ENCODE peak calls at places on chromosome 18, in nine cellular contexts. One of them, this sample, is unnamed.
A peak's percentile ranks its signal among the peaks of the same experiment; 100 is the strongest.

GRCh38 chr18:33596178-33596854 is 18.3 kb downstream of the ASXL3 start:
- DNase-seq in NCI-H460: peak; percentile 16
- DNase-seq in EH: no peak
- DNase-seq in activated naive CD4-positive, alpha-beta T cell treated with anti-CD3 and anti-CD28 coated beads, Interleukin-2, amount 50 U/mL, for 72 hours: no peak
- DNase-seq in stimulated activated CD4-positive, alpha-beta T cell treated with anti-CD3 and anti-CD28 coated beads, Interleukin-15, amount 100 ng/mL, for 1 hour: no peak
- DNase-seq in brain microvascular endothelial cell: no peak
- DNase-seq in effector memory CD8-positive, alpha-beta T cell: no peak
- DNase-seq in lower lobe of right lung: no peak
- DNase-seq in anterior cingulate cortex: no peak
- DNase-seq in this sample: no peak

GRCh38 chr18:48832961-48833700 is 117.6 kb downstream of the SMAD7 start:
- DNase-seq in lower lobe of right lung: peak; percentile 73
- DNase-seq in stimulated activated CD4-positive, alpha-beta T cell treated with anti-CD3 and anti-CD28 coated beads, Interleukin-15, amount 100 ng/mL, for 1 hour: no peak
- DNase-seq in activated naive CD4-positive, alpha-beta T cell treated with anti-CD3 and anti-CD28 coated beads, Interleukin-2, amount 50 U/mL, for 72 hours: no peak
- DNase-seq in EH: peak; percentile 91
- DNase-seq in effector memory CD8-positive, alpha-beta T cell: no peak
- DNase-seq in brain microvascular endothelial cell: no peak
- DNase-seq in anterior cingulate cortex: no peak
- DNase-seq in NCI-H460: no peak
- DNase-seq in this sample: peak; percentile 82

GRCh38 chr18:63953811-63954210 is 4.7 kb downstream of the HMSD start:
- DNase-seq in EH: peak; percentile 26
- DNase-seq in stimulated activated CD4-positive, alpha-beta T cell treated with anti-CD3 and anti-CD28 coated beads, Interleukin-15, amount 100 ng/mL, for 1 hour: no peak
- DNase-seq in brain microvascular endothelial cell: no peak
- DNase-seq in effector memory CD8-positive, alpha-beta T cell: no peak
- DNase-seq in anterior cingulate cortex: no peak
- DNase-seq in NCI-H460: no peak
- DNase-seq in lower lobe of right lung: no peak
- DNase-seq in activated naive CD4-positive, alpha-beta T cell treated with anti-CD3 and anti-CD28 coated beads, Interleukin-2, amount 50 U/mL, for 72 hours: no peak
- DNase-seq in this sample: no peak

GRCh38 chr18:50944245-50944917 is 23.5 kb upstream of the ELAC1 start:
- DNase-seq in NCI-H460: no peak
- DNase-seq in effector memory CD8-positive, alpha-beta T cell: no peak
- DNase-seq in activated naive CD4-positive, alpha-beta T cell treated with anti-CD3 and anti-CD28 coated beads, Interleukin-2, amount 50 U/mL, for 72 hours: no peak
- DNase-seq in EH: peak; percentile 56
- DNase-seq in stimulated activated CD4-positive, alpha-beta T cell treated with anti-CD3 and anti-CD28 coated beads, Interleukin-15, amount 100 ng/mL, for 1 hour: no peak
- DNase-seq in lower lobe of right lung: no peak
- DNase-seq in brain microvascular endothelial cell: no peak
- DNase-seq in anterior cingulate cortex: no peak
- DNase-seq in this sample: no peak

GRCh38 chr18:25349131-25349925 is 2.6 kb downstream of the ZNF521 start:
- DNase-seq in EH: peak; percentile 41
- DNase-seq in lower lobe of right lung: peak; percentile 45
- DNase-seq in activated naive CD4-positive, alpha-beta T cell treated with anti-CD3 and anti-CD28 coated beads, Interleukin-2, amount 50 U/mL, for 72 hours: peak; percentile 6
- DNase-seq in effector memory CD8-positive, alpha-beta T cell: no peak
- DNase-seq in NCI-H460: no peak
- DNase-seq in anterior cingulate cortex: peak; percentile 16
- DNase-seq in brain microvascular endothelial cell: peak; percentile 11
- DNase-seq in stimulated activated CD4-positive, alpha-beta T cell treated with anti-CD3 and anti-CD28 coated beads, Interleukin-15, amount 100 ng/mL, for 1 hour: no peak
- DNase-seq in this sample: no peak

GRCh38 chr18:23778828-23779227 is 89.6 kb downstream of the LAMA3 start:
- DNase-seq in lower lobe of right lung: no peak
- DNase-seq in EH: no peak
- DNase-seq in NCI-H460: no peak
- DNase-seq in anterior cingulate cortex: no peak
- DNase-seq in stimulated activated CD4-positive, alpha-beta T cell treated with anti-CD3 and anti-CD28 coated beads, Interleukin-15, amount 100 ng/mL, for 1 hour: no peak
- DNase-seq in activated naive CD4-positive, alpha-beta T cell treated with anti-CD3 and anti-CD28 coated beads, Interleukin-2, amount 50 U/mL, for 72 hours: no peak
- DNase-seq in brain microvascular endothelial cell: no peak
- DNase-seq in effector memory CD8-positive, alpha-beta T cell: no peak
- DNase-seq in this sample: no peak

GRCh38 chr18:74333091-74333490 is 17.5 kb downstream of the C18orf63 start:
- DNase-seq in stimulated activated CD4-positive, alpha-beta T cell treated with anti-CD3 and anti-CD28 coated beads, Interleukin-15, amount 100 ng/mL, for 1 hour: no peak
- DNase-seq in lower lobe of right lung: no peak
- DNase-seq in brain microvascular endothelial cell: no peak
- DNase-seq in NCI-H460: no peak
- DNase-seq in activated naive CD4-positive, alpha-beta T cell treated with anti-CD3 and anti-CD28 coated beads, Interleukin-2, amount 50 U/mL, for 72 hours: no peak
- DNase-seq in anterior cingulate cortex: no peak
- DNase-seq in EH: no peak
- DNase-seq in effector memory CD8-positive, alpha-beta T cell: no peak
- DNase-seq in this sample: no peak

GRCh38 chr18:23743733-23744333 is 54.6 kb downstream of the LAMA3 start:
- DNase-seq in effector memory CD8-positive, alpha-beta T cell: no peak
- DNase-seq in lower lobe of right lung: no peak
- DNase-seq in EH: no peak
- DNase-seq in anterior cingulate cortex: no peak
- DNase-seq in brain microvascular endothelial cell: no peak
- DNase-seq in NCI-H460: no peak
- DNase-seq in activated naive CD4-positive, alpha-beta T cell treated with anti-CD3 and anti-CD28 coated beads, Interleukin-2, amount 50 U/mL, for 72 hours: no peak
- DNase-seq in stimulated activated CD4-positive, alpha-beta T cell treated with anti-CD3 and anti-CD28 coated beads, Interleukin-15, amount 100 ng/mL, for 1 hour: no peak
- DNase-seq in this sample: no peak

GRCh38 chr18:7608798-7609197 is 41.7 kb downstream of the PTPRM start:
- DNase-seq in lower lobe of right lung: no peak
- DNase-seq in EH: peak; percentile 88
- DNase-seq in brain microvascular endothelial cell: no peak
- DNase-seq in activated naive CD4-positive, alpha-beta T cell treated with anti-CD3 and anti-CD28 coated beads, Interleukin-2, amount 50 U/mL, for 72 hours: no peak
- DNase-seq in stimulated activated CD4-positive, alpha-beta T cell treated with anti-CD3 and anti-CD28 coated beads, Interleukin-15, amount 100 ng/mL, for 1 hour: no peak
- DNase-seq in NCI-H460: no peak
- DNase-seq in effector memory CD8-positive, alpha-beta T cell: no peak
- DNase-seq in anterior cingulate cortex: no peak
- DNase-seq in this sample: no peak

GRCh38 chr18:76380791-76381405 is 114.1 kb downstream of the ZNF516 start:
- DNase-seq in brain microvascular endothelial cell: no peak
- DNase-seq in lower lobe of right lung: no peak
- DNase-seq in effector memory CD8-positive, alpha-beta T cell: no peak
- DNase-seq in stimulated activated CD4-positive, alpha-beta T cell treated with anti-CD3 and anti-CD28 coated beads, Interleukin-15, amount 100 ng/mL, for 1 hour: no peak
- DNase-seq in anterior cingulate cortex: no peak
- DNase-seq in activated naive CD4-positive, alpha-beta T cell treated with anti-CD3 and anti-CD28 coated beads, Interleukin-2, amount 50 U/mL, for 72 hours: peak; percentile 47
- DNase-seq in NCI-H460: no peak
- DNase-seq in EH: peak; percentile 74
- DNase-seq in this sample: no peak